ENCODE peak calls at places on chromosomes 3 and 15, in six cellular contexts. One of them, this sample, is unnamed.

GRCh38 chr3:108283006-108283405 is 13.3 kb upstream of the HHLA2 start:
- DNase-seq in psoas muscle: no peak
- DNase-seq in mucosa of descending colon: no peak
- DNase-seq in pancreas: no peak
- DNase-seq in SJSA1: no peak
- DNase-seq in epithelial cell of esophagus: no peak
- DNase-seq in this sample: peak; percentile 24

GRCh38 chr3:62527484-62527883 is 154.1 kb upstream of the FEZF2 start:
- DNase-seq in psoas muscle: no peak
- DNase-seq in mucosa of descending colon: no peak
- DNase-seq in pancreas: no peak
- DNase-seq in SJSA1: no peak
- DNase-seq in epithelial cell of esophagus: no peak
- DNase-seq in this sample: no peak

GRCh38 chr3:105944281-105944680 is 75.5 kb upstream of the CBLB start:
- DNase-seq in psoas muscle: no peak
- DNase-seq in mucosa of descending colon: no peak
- DNase-seq in pancreas: no peak
- DNase-seq in SJSA1: no peak
- DNase-seq in epithelial cell of esophagus: peak; percentile 52
- DNase-seq in this sample: no peak

GRCh38 chr3:159804726-159805410 is 183.8 kb upstream of the IL12A start:
- DNase-seq in psoas muscle: peak; percentile 52
- DNase-seq in mucosa of descending colon: no peak
- DNase-seq in pancreas: peak; percentile 65
- DNase-seq in SJSA1: peak; percentile 51
- DNase-seq in epithelial cell of esophagus: peak; percentile 90
- DNase-seq in this sample: peak; percentile 73

GRCh38 chr3:119794971-119795612 is 13.2 kb downstream of the NR1I2 start:
- DNase-seq in psoas muscle: no peak
- DNase-seq in mucosa of descending colon: peak; percentile 73
- DNase-seq in pancreas: no peak
- DNase-seq in SJSA1: peak; percentile 64
- DNase-seq in epithelial cell of esophagus: peak; percentile 31
- DNase-seq in this sample: no peak

GRCh38 chr3:122513386-122514122 is 1.2 kb downstream of the KPNA1 start:
- DNase-seq in psoas muscle: no peak
- DNase-seq in mucosa of descending colon: no peak
- DNase-seq in pancreas: no peak
- DNase-seq in SJSA1: peak; percentile 48
- DNase-seq in epithelial cell of esophagus: peak; percentile 42
- DNase-seq in this sample: no peak

GRCh38 chr3:105790534-105790933 is 78.3 kb downstream of the CBLB start:
- DNase-seq in psoas muscle: no peak
- DNase-seq in mucosa of descending colon: no peak
- DNase-seq in pancreas: no peak
- DNase-seq in SJSA1: no peak
- DNase-seq in epithelial cell of esophagus: no peak
- DNase-seq in this sample: no peak

GRCh38 chr3:38725726-38726410 is 76.4 kb upstream of the SCN5A start:
- DNase-seq in psoas muscle: no peak
- DNase-seq in mucosa of descending colon: no peak
- DNase-seq in pancreas: no peak
- DNase-seq in SJSA1: no peak
- DNase-seq in epithelial cell of esophagus: no peak
- DNase-seq in this sample: no peak

GRCh38 chr15:79962178-79962577 is 8.8 kb downstream of the BCL2A1 start:
- DNase-seq in psoas muscle: no peak
- DNase-seq in mucosa of descending colon: no peak
- DNase-seq in pancreas: no peak
- DNase-seq in SJSA1: no peak
- DNase-seq in epithelial cell of esophagus: no peak
- DNase-seq in this sample: no peak

GRCh38 chr15:60583194-60583593 is 104.3 kb upstream of the ICE2 start:
- DNase-seq in psoas muscle: no peak
- DNase-seq in mucosa of descending colon: no peak
- DNase-seq in pancreas: no peak
- DNase-seq in SJSA1: no peak
- DNase-seq in epithelial cell of esophagus: no peak
- DNase-seq in this sample: no peak

GRCh38 chr15:58510715-58511465 is 79.1 kb downstream of the LIPC start:
- DNase-seq in psoas muscle: no peak
- DNase-seq in mucosa of descending colon: no peak
- DNase-seq in pancreas: no peak
- DNase-seq in SJSA1: peak; percentile 82
- DNase-seq in epithelial cell of esophagus: peak; percentile 65
- DNase-seq in this sample: no peak

GRCh38 chr3:177185035-177185574 is 12.2 kb downstream of the TBL1XR1 start:
- DNase-seq in psoas muscle: no peak
- DNase-seq in mucosa of descending colon: no peak
- DNase-seq in pancreas: no peak
- DNase-seq in SJSA1: no peak
- DNase-seq in epithelial cell of esophagus: no peak
- DNase-seq in this sample: no peak

GRCh38 chr15:68204776-68205557 is at the start of gene CALML4:
- DNase-seq in psoas muscle: peak; percentile 78
- DNase-seq in mucosa of descending colon: peak; percentile 93
- DNase-seq in pancreas: peak; percentile 89
- DNase-seq in SJSA1: no peak
- DNase-seq in epithelial cell of esophagus: no peak
- DNase-seq in this sample: peak; percentile 55

GRCh38 chr15:56468271-56468912 is 3.5 kb upstream of the MNS1 start:
- DNase-seq in psoas muscle: no peak
- DNase-seq in mucosa of descending colon: no peak
- DNase-seq in pancreas: no peak
- DNase-seq in SJSA1: peak; percentile 36
- DNase-seq in epithelial cell of esophagus: no peak
- DNase-seq in this sample: no peak

GRCh38 chr3:105233056-105233455 is 133.7 kb upstream of the ALCAM start:
- DNase-seq in psoas muscle: no peak
- DNase-seq in mucosa of descending colon: no peak
- DNase-seq in pancreas: no peak
- DNase-seq in SJSA1: no peak
- DNase-seq in epithelial cell of esophagus: peak; percentile 57
- DNase-seq in this sample: no peak

GRCh38 chr3:119676020-119676419 is 1.2 kb downstream of the COX17 start:
- DNase-seq in psoas muscle: no peak
- DNase-seq in mucosa of descending colon: no peak
- DNase-seq in pancreas: no peak
- DNase-seq in SJSA1: no peak
- DNase-seq in epithelial cell of esophagus: no peak
- DNase-seq in this sample: no peak

GRCh38 chr3:162021206-162021605 is 524.6 kb downstream of the OTOL1 start:
- DNase-seq in psoas muscle: no peak
- DNase-seq in mucosa of descending colon: no peak
- DNase-seq in pancreas: no peak
- DNase-seq in SJSA1: no peak
- DNase-seq in epithelial cell of esophagus: no peak
- DNase-seq in this sample: no peak

GRCh38 chr3:17231537-17232261 is 346.9 kb downstream of the PLCL2 start:
- DNase-seq in psoas muscle: no peak
- DNase-seq in mucosa of descending colon: no peak
- DNase-seq in pancreas: no peak
- DNase-seq in SJSA1: no peak
- DNase-seq in epithelial cell of esophagus: no peak
- DNase-seq in this sample: no peak

GRCh38 chr15:57118013-57118799 is 199.8 kb downstream of the TCF12 start:
- DNase-seq in psoas muscle: no peak
- DNase-seq in mucosa of descending colon: no peak
- DNase-seq in pancreas: no peak
- DNase-seq in SJSA1: peak; percentile 80
- DNase-seq in epithelial cell of esophagus: peak; percentile 8
- DNase-seq in this sample: no peak

GRCh38 chr15:101413239-101413638 is 76.3 kb downstream of the PCSK6 start:
- DNase-seq in psoas muscle: no peak
- DNase-seq in mucosa of descending colon: no peak
- DNase-seq in pancreas: no peak
- DNase-seq in SJSA1: no peak
- DNase-seq in epithelial cell of esophagus: no peak
- DNase-seq in this sample: no peak

GRCh38 chr3:166445865-166446264 is 608.6 kb upstream of the BCHE start:
- DNase-seq in psoas muscle: no peak
- DNase-seq in mucosa of descending colon: no peak
- DNase-seq in pancreas: no peak
- DNase-seq in SJSA1: no peak
- DNase-seq in epithelial cell of esophagus: peak; percentile 90
- DNase-seq in this sample: no peak

GRCh38 chr3:151795276-151795675 is 18.6 kb upstream of the AADAC start:
- DNase-seq in psoas muscle: no peak
- DNase-seq in mucosa of descending colon: no peak
- DNase-seq in pancreas: no peak
- DNase-seq in SJSA1: peak; percentile 41
- DNase-seq in epithelial cell of esophagus: peak; percentile 85
- DNase-seq in this sample: no peak

GRCh38 chr3:188049890-188050530 is 103.9 kb upstream of the LPP start:
- DNase-seq in psoas muscle: no peak
- DNase-seq in mucosa of descending colon: no peak
- DNase-seq in pancreas: no peak
- DNase-seq in SJSA1: no peak
- DNase-seq in epithelial cell of esophagus: no peak
- DNase-seq in this sample: no peak

GRCh38 chr15:82919231-82919886 is 33.2 kb downstream of the HOMER2 start:
- DNase-seq in psoas muscle: peak; percentile 71
- DNase-seq in mucosa of descending colon: no peak
- DNase-seq in pancreas: peak; percentile 95
- DNase-seq in SJSA1: no peak
- DNase-seq in epithelial cell of esophagus: peak; percentile 96
- DNase-seq in this sample: no peak

GRCh38 chr15:41848595-41848994 is 9.9 kb downstream of the PLA2G4B start:
- DNase-seq in psoas muscle: no peak
- DNase-seq in mucosa of descending colon: no peak
- DNase-seq in pancreas: no peak
- DNase-seq in SJSA1: no peak
- DNase-seq in epithelial cell of esophagus: no peak
- DNase-seq in this sample: no peak

GRCh38 chr15:28786521-28786920 is 61.9 kb downstream of the GOLGA6L7 start:
- DNase-seq in psoas muscle: no peak
- DNase-seq in mucosa of descending colon: no peak
- DNase-seq in pancreas: no peak
- DNase-seq in SJSA1: no peak
- DNase-seq in epithelial cell of esophagus: no peak
- DNase-seq in this sample: no peak

GRCh38 chr15:89333959-89334509 is 590 bp downstream of the POLG start:
- DNase-seq in psoas muscle: peak; percentile 79
- DNase-seq in mucosa of descending colon: no peak
- DNase-seq in pancreas: no peak
- DNase-seq in SJSA1: no peak
- DNase-seq in epithelial cell of esophagus: no peak
- DNase-seq in this sample: no peak

GRCh38 chr3:196180346-196180745 is 30.9 kb downstream of the ZDHHC19 start:
- DNase-seq in psoas muscle: peak; percentile 10
- DNase-seq in mucosa of descending colon: no peak
- DNase-seq in pancreas: no peak
- DNase-seq in SJSA1: no peak
- DNase-seq in epithelial cell of esophagus: no peak
- DNase-seq in this sample: no peak
- H3K4me3 ChIP-seq in psoas muscle: no peak overlapping the region
- H3K4me3 ChIP-seq in mucosa of descending colon: no peak overlapping the region
- H3K4me3 ChIP-seq in pancreas: no peak overlapping the region
- H3K4me3 ChIP-seq in SJSA1: no peak overlapping the region
- H3K4me3 ChIP-seq in epithelial cell of esophagus: no peak overlapping the region
- H3K4me3 ChIP-seq in this sample: no peak overlapping the region

GRCh38 chr15:64438653-64439447 is 21.5 kb upstream of the ZNF609 start:
- DNase-seq in psoas muscle: no peak
- DNase-seq in mucosa of descending colon: no peak
- DNase-seq in pancreas: no peak
- DNase-seq in SJSA1: no peak
- DNase-seq in epithelial cell of esophagus: no peak
- DNase-seq in this sample: no peak
- H3K4me3 ChIP-seq in psoas muscle: no peak overlapping the region
- H3K4me3 ChIP-seq in mucosa of descending colon: no peak overlapping the region
- H3K4me3 ChIP-seq in pancreas: no peak overlapping the region
- H3K4me3 ChIP-seq in SJSA1: no peak overlapping the region
- H3K4me3 ChIP-seq in epithelial cell of esophagus: no peak overlapping the region
- H3K4me3 ChIP-seq in this sample: no peak overlapping the region

GRCh38 chr3:72275296-72275820 is 490.4 kb upstream of the PROK2 start:
- DNase-seq in psoas muscle: no peak
- DNase-seq in mucosa of descending colon: no peak
- DNase-seq in pancreas: no peak
- DNase-seq in SJSA1: no peak
- DNase-seq in epithelial cell of esophagus: no peak
- DNase-seq in this sample: no peak

GRCh38 chr3:72273615-72274014 is 488.7 kb upstream of the PROK2 start:
- DNase-seq in psoas muscle: no peak
- DNase-seq in mucosa of descending colon: no peak
- DNase-seq in pancreas: no peak
- DNase-seq in SJSA1: peak; percentile 86
- DNase-seq in epithelial cell of esophagus: no peak
- DNase-seq in this sample: no peak

GRCh38 chr3:72272356-72272755 is 487.4 kb upstream of the PROK2 start:
- DNase-seq in psoas muscle: no peak
- DNase-seq in mucosa of descending colon: no peak
- DNase-seq in pancreas: no peak
- DNase-seq in SJSA1: no peak
- DNase-seq in epithelial cell of esophagus: no peak
- DNase-seq in this sample: no peak

GRCh38 chr3:72271923-72272322 is 487.0 kb upstream of the PROK2 start:
- DNase-seq in psoas muscle: no peak
- DNase-seq in mucosa of descending colon: no peak
- DNase-seq in pancreas: no peak
- DNase-seq in SJSA1: no peak
- DNase-seq in epithelial cell of esophagus: no peak
- DNase-seq in this sample: no peak

DNA sequence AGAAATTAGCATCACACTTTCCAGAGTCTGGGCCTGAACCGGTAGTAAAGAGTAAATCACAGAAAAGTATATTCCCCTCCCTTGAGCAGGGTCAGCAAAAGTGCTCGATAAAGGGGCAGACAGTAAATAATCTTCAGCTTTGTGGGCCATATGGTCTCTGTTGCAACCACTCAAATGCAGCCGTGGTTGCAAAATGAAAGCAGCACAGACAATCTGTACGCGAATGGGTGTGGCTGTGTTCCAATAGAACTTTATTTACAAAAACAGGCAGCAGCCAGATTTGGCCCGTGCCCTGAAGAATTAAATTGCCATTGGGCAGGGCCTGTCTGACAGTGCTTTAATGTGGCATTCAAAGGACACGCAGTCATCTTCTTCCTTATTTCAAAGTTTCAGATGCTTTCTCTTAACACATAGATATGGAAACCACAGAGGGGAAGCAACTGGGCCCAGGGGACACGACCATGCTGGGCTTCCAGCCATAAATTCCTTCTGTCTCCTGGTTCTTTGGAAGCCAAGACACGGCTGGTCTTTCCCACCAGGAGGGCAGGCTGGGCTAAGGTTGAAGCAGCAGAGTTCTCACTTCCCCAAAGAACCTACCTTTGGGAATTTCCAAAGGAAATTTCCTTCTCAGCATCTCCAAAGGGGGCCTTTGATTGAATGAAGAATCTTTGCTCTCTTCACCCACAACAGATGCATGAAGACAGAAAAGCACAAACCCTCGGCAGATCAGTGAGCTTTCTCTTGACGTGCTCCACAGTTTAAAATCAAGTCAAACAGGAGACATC is 489.8 kb upstream of the PROK2 start:
- DNase-seq in psoas muscle: no peak
- DNase-seq in mucosa of descending colon: no peak
- DNase-seq in pancreas: peak; percentile 21
- DNase-seq in SJSA1: peak; percentile 70
- DNase-seq in epithelial cell of esophagus: peak; percentile 17
- DNase-seq in this sample: peak; percentile 77
- H3K4me3 ChIP-seq in psoas muscle: no peak overlapping the region
- H3K4me3 ChIP-seq in mucosa of descending colon: no peak overlapping the region
- H3K4me3 ChIP-seq in pancreas: no peak overlapping the region
- H3K4me3 ChIP-seq in SJSA1: no peak overlapping the region
- H3K4me3 ChIP-seq in epithelial cell of esophagus: no peak overlapping the region
- H3K4me3 ChIP-seq in this sample: no peak overlapping the region

GRCh38 chr15:65327651-65328393 is 23.3 kb downstream of the RNU5B-1 start:
- DNase-seq in psoas muscle: peak; percentile 38
- DNase-seq in mucosa of descending colon: no peak
- DNase-seq in pancreas: no peak
- DNase-seq in SJSA1: no peak
- DNase-seq in epithelial cell of esophagus: no peak
- DNase-seq in this sample: no peak
- H3K4me3 ChIP-seq in psoas muscle: no peak overlapping the region
- H3K4me3 ChIP-seq in mucosa of descending colon: no peak overlapping the region
- H3K4me3 ChIP-seq in pancreas: no peak overlapping the region
- H3K4me3 ChIP-seq in SJSA1: no peak overlapping the region
- H3K4me3 ChIP-seq in epithelial cell of esophagus: no peak overlapping the region
- H3K4me3 ChIP-seq in this sample: no peak overlapping the region

This sample was measured in upper lobe of left lung.